ENCODE peak calls at places on chromosome X, in four cellular contexts. One of them, this sample, is unnamed.

GRCh38 chrX:75335127-75335458 is 61.2 kb downstream of the UPRT start:
- DNase-seq in dorsolateral prefrontal cortex: no peak
- DNase-seq in heart right ventricle: no peak
- DNase-seq in ascending aorta: no peak
- DNase-seq in this sample: peak

GRCh38 chrX:100995469-100995868 is 26.0 kb downstream of the ARL13A start:
- DNase-seq in heart right ventricle: no peak
- DNase-seq in ascending aorta: no peak
- DNase-seq in dorsolateral prefrontal cortex: peak
- DNase-seq in this sample: no peak

GRCh38 chrX:73877687-73878086 is 314.7 kb downstream of the CHIC1 start:
- DNase-seq in dorsolateral prefrontal cortex: no peak
- DNase-seq in heart right ventricle: no peak
- DNase-seq in ascending aorta: no peak
- DNase-seq in this sample: no peak

GRCh38 chrX:108307408-108308085 is 130.7 kb downstream of the COL4A6 start:
- DNase-seq in dorsolateral prefrontal cortex: no peak
- DNase-seq in heart right ventricle: peak
- DNase-seq in ascending aorta: no peak
- DNase-seq in this sample: no peak

GRCh38 chrX:120453985-120454384 is 15.1 kb downstream of the LAMP2 start:
- DNase-seq in ascending aorta: no peak
- DNase-seq in heart right ventricle: no peak
- DNase-seq in dorsolateral prefrontal cortex: no peak
- DNase-seq in this sample: no peak

GRCh38 chrX:49230500-49231232 is 2.5 kb downstream of the CACNA1F start:
- DNase-seq in ascending aorta: peak
- DNase-seq in dorsolateral prefrontal cortex: no peak
- DNase-seq in heart right ventricle: peak
- DNase-seq in this sample: peak

GRCh38 chrX:104315555-104315954 is 60.8 kb upstream of the ESX1 start:
- DNase-seq in dorsolateral prefrontal cortex: no peak
- DNase-seq in ascending aorta: no peak
- DNase-seq in heart right ventricle: no peak
- DNase-seq in this sample: no peak

GRCh38 chrX:19725545-19726102 is 161.8 kb downstream of the SH3KBP1 start:
- DNase-seq in dorsolateral prefrontal cortex: no peak
- DNase-seq in heart right ventricle: no peak
- DNase-seq in ascending aorta: no peak
- DNase-seq in this sample: no peak

GRCh38 chrX:38212246-38212645 is 8.4 kb downstream of the SRPX start:
- DNase-seq in heart right ventricle: no peak
- DNase-seq in dorsolateral prefrontal cortex: no peak
- DNase-seq in ascending aorta: no peak
- DNase-seq in this sample: no peak

GRCh38 chrX:39398215-39398972 is 597.1 kb downstream of the MID1IP1 start:
- DNase-seq in ascending aorta: no peak
- DNase-seq in heart right ventricle: no peak
- DNase-seq in dorsolateral prefrontal cortex: no peak
- DNase-seq in this sample: no peak

GRCh38 chrX:152600853-152601635 is 36.7 kb upstream of the GABRQ start:
- DNase-seq in ascending aorta: no peak
- DNase-seq in heart right ventricle: no peak
- DNase-seq in dorsolateral prefrontal cortex: peak
- DNase-seq in this sample: no peak

GRCh38 chrX:47483310-47484268 is 567 bp upstream of the ZNF41 start:
- DNase-seq in ascending aorta: no peak
- DNase-seq in heart right ventricle: peak
- DNase-seq in dorsolateral prefrontal cortex: no peak
- DNase-seq in this sample: no peak

GRCh38 chrX:64389489-64389888 is 5.8 kb downstream of the MTMR8 start:
- DNase-seq in heart right ventricle: no peak
- DNase-seq in ascending aorta: no peak
- DNase-seq in dorsolateral prefrontal cortex: no peak
- DNase-seq in this sample: no peak

GRCh38 chrX:120365320-120365719 is 3.4 kb downstream of the ATP1B4 start:
- DNase-seq in heart right ventricle: peak
- DNase-seq in dorsolateral prefrontal cortex: peak
- DNase-seq in ascending aorta: no peak
- DNase-seq in this sample: peak

GRCh38 chrX:115226929-115227328 is 7.0 kb downstream of the LRCH2 start:
- DNase-seq in heart right ventricle: no peak
- DNase-seq in dorsolateral prefrontal cortex: no peak
- DNase-seq in ascending aorta: no peak
- DNase-seq in this sample: no peak

GRCh38 chrX:72255445-72255844 is 16.6 kb upstream of the ERCC6L start:
- DNase-seq in dorsolateral prefrontal cortex: peak
- DNase-seq in ascending aorta: no peak
- DNase-seq in heart right ventricle: no peak
- DNase-seq in this sample: peak

GRCh38 chrX:68721546-68721945 is 74.1 kb downstream of the STARD8 start:
- DNase-seq in dorsolateral prefrontal cortex: no peak
- DNase-seq in ascending aorta: peak
- DNase-seq in heart right ventricle: no peak
- DNase-seq in this sample: no peak

GRCh38 chrX:48548871-48549270 is 9.4 kb downstream of the TBC1D25 start:
- DNase-seq in heart right ventricle: no peak
- DNase-seq in dorsolateral prefrontal cortex: no peak
- DNase-seq in ascending aorta: no peak
- DNase-seq in this sample: no peak

GRCh38 chrX:155216179-155216939 is at the start of gene VBP1:
- DNase-seq in heart right ventricle: peak
- DNase-seq in ascending aorta: peak
- DNase-seq in dorsolateral prefrontal cortex: peak
- DNase-seq in this sample: peak

GRCh38 chrX:11648705-11649519 is 16.8 kb downstream of the ARHGAP6 start:
- DNase-seq in dorsolateral prefrontal cortex: no peak
- DNase-seq in heart right ventricle: no peak
- DNase-seq in ascending aorta: no peak
- DNase-seq in this sample: no peak

GRCh38 chrX:140040397-140040796 is 75.1 kb upstream of the CXorf66 start:
- DNase-seq in ascending aorta: no peak
- DNase-seq in dorsolateral prefrontal cortex: no peak
- DNase-seq in heart right ventricle: no peak
- DNase-seq in this sample: no peak

GRCh38 chrX:139078761-139079160 is 367.2 kb upstream of the FGF13 start:
- DNase-seq in dorsolateral prefrontal cortex: no peak
- DNase-seq in ascending aorta: no peak
- DNase-seq in heart right ventricle: no peak
- DNase-seq in this sample: no peak

GRCh38 chrX:108177321-108177990 is 85.9 kb downstream of the ATG4A start:
- DNase-seq in ascending aorta: no peak
- DNase-seq in heart right ventricle: no peak
- DNase-seq in dorsolateral prefrontal cortex: no peak
- DNase-seq in this sample: no peak

GRCh38 chrX:31117195-31117594 is 45.4 kb upstream of the FTHL17 start:
- DNase-seq in dorsolateral prefrontal cortex: no peak
- DNase-seq in heart right ventricle: no peak
- DNase-seq in ascending aorta: no peak
- DNase-seq in this sample: no peak

GRCh38 chrX:44157858-44158257 is 184.7 kb upstream of the NDP start:
- DNase-seq in ascending aorta: no peak
- DNase-seq in dorsolateral prefrontal cortex: no peak
- DNase-seq in heart right ventricle: no peak
- DNase-seq in this sample: no peak

GRCh38 chrX:119041175-119041574 is 31.6 kb upstream of the CT47C1 start:
- DNase-seq in heart right ventricle: peak
- DNase-seq in ascending aorta: peak
- DNase-seq in dorsolateral prefrontal cortex: no peak
- DNase-seq in this sample: peak

GRCh38 chrX:53587795-53588194 is 98.7 kb downstream of the HUWE1 start:
- DNase-seq in dorsolateral prefrontal cortex: no peak
- DNase-seq in ascending aorta: no peak
- DNase-seq in heart right ventricle: no peak
- DNase-seq in this sample: no peak

GRCh38 chrX:41728125-41728524 is 4.1 kb downstream of the GPR82 start:
- DNase-seq in heart right ventricle: no peak
- DNase-seq in ascending aorta: no peak
- DNase-seq in dorsolateral prefrontal cortex: no peak
- DNase-seq in this sample: no peak

GRCh38 chrX:129653985-129654651 is 638 bp downstream of the APLN start:
- DNase-seq in ascending aorta: peak
- DNase-seq in dorsolateral prefrontal cortex: no peak
- DNase-seq in heart right ventricle: no peak
- DNase-seq in this sample: peak

GRCh38 chrX:99117011-99117410 is 1293.1 kb downstream of the PCDH19 start:
- DNase-seq in ascending aorta: no peak
- DNase-seq in dorsolateral prefrontal cortex: no peak
- DNase-seq in heart right ventricle: no peak
- DNase-seq in this sample: peak

GRCh38 chrX:40154229-40154852 is 56.6 kb upstream of the BCOR start:
- DNase-seq in ascending aorta: no peak
- DNase-seq in dorsolateral prefrontal cortex: peak
- DNase-seq in heart right ventricle: peak
- DNase-seq in this sample: peak

GRCh38 chrX:39752820-39753219 is 344.9 kb downstream of the BCOR start:
- DNase-seq in ascending aorta: no peak
- DNase-seq in heart right ventricle: no peak
- DNase-seq in dorsolateral prefrontal cortex: peak
- DNase-seq in this sample: no peak

GRCh38 chrX:153477039-153477438 is 6.7 kb upstream of the HAUS7 start:
- DNase-seq in heart right ventricle: peak
- DNase-seq in dorsolateral prefrontal cortex: no peak
- DNase-seq in ascending aorta: no peak
- DNase-seq in this sample: no peak

GRCh38 chrX:67568769-67569168 is 24.9 kb downstream of the AR start:
- DNase-seq in heart right ventricle: peak
- DNase-seq in ascending aorta: no peak
- DNase-seq in dorsolateral prefrontal cortex: no peak
- DNase-seq in this sample: no peak

GRCh38 chrX:37350034-37350365 is 836 bp downstream of the PRRG1 start:
- DNase-seq in heart right ventricle: no peak
- DNase-seq in dorsolateral prefrontal cortex: no peak
- DNase-seq in ascending aorta: no peak
- DNase-seq in this sample: no peak

GRCh38 chrX:74383611-74384010 is 37.7 kb upstream of the SLC16A2 start:
- DNase-seq in ascending aorta: no peak
- DNase-seq in heart right ventricle: peak
- DNase-seq in dorsolateral prefrontal cortex: peak
- DNase-seq in this sample: no peak

GRCh38 chrX:14872355-14872754 is 514 bp downstream of the FANCB start:
- DNase-seq in heart right ventricle: no peak
- DNase-seq in dorsolateral prefrontal cortex: no peak
- DNase-seq in ascending aorta: no peak
- DNase-seq in this sample: no peak
- H3K4me3 ChIP-seq in heart right ventricle: peak
- H3K4me3 ChIP-seq in dorsolateral prefrontal cortex: peak
- H3K4me3 ChIP-seq in ascending aorta: peak
- H3K4me3 ChIP-seq in this sample: no peak

GRCh38 chrX:71181558-71181909 is 36.9 kb downstream of the NLGN3 start:
- DNase-seq in heart right ventricle: peak
- DNase-seq in ascending aorta: no peak
- DNase-seq in dorsolateral prefrontal cortex: no peak
- DNase-seq in this sample: peak
- H3K27ac ChIP-seq in heart right ventricle: peak
- H3K27ac ChIP-seq in ascending aorta: peak
- H3K27ac ChIP-seq in dorsolateral prefrontal cortex: peak
- H3K27ac ChIP-seq in this sample: peak

GRCh38 chrX:2282490-2283090 is 218.2 kb downstream of the DHRSX start:
- DNase-seq in ascending aorta: no peak
- DNase-seq in heart right ventricle: no peak
- DNase-seq in dorsolateral prefrontal cortex: no peak
- DNase-seq in this sample: no peak

GRCh38 chrX:2286731-2287130 is 214.0 kb downstream of the DHRSX start:
- DNase-seq in heart right ventricle: no peak
- DNase-seq in ascending aorta: no peak
- DNase-seq in dorsolateral prefrontal cortex: no peak
- DNase-seq in this sample: no peak

GRCh38 chrX:2283111-2283847 is 217.5 kb downstream of the DHRSX start:
- DNase-seq in heart right ventricle: no peak
- DNase-seq in dorsolateral prefrontal cortex: no peak
- DNase-seq in ascending aorta: no peak
- DNase-seq in this sample: no peak

GRCh38 chrX:2284133-2284532 is 216.6 kb downstream of the DHRSX start:
- DNase-seq in dorsolateral prefrontal cortex: no peak
- DNase-seq in ascending aorta: no peak
- DNase-seq in heart right ventricle: no peak
- DNase-seq in this sample: no peak

GRCh38 chrX:2284601-2285000 is 216.2 kb downstream of the DHRSX start:
- DNase-seq in ascending aorta: no peak
- DNase-seq in dorsolateral prefrontal cortex: no peak
- DNase-seq in heart right ventricle: no peak
- DNase-seq in this sample: no peak
- TF ChIP-seq CTCF in ascending aorta: no peak
- TF ChIP-seq CTCF in dorsolateral prefrontal cortex: no peak
- TF ChIP-seq CTCF in heart right ventricle: peak
- TF ChIP-seq CTCF in this sample: no peak

DNA sequence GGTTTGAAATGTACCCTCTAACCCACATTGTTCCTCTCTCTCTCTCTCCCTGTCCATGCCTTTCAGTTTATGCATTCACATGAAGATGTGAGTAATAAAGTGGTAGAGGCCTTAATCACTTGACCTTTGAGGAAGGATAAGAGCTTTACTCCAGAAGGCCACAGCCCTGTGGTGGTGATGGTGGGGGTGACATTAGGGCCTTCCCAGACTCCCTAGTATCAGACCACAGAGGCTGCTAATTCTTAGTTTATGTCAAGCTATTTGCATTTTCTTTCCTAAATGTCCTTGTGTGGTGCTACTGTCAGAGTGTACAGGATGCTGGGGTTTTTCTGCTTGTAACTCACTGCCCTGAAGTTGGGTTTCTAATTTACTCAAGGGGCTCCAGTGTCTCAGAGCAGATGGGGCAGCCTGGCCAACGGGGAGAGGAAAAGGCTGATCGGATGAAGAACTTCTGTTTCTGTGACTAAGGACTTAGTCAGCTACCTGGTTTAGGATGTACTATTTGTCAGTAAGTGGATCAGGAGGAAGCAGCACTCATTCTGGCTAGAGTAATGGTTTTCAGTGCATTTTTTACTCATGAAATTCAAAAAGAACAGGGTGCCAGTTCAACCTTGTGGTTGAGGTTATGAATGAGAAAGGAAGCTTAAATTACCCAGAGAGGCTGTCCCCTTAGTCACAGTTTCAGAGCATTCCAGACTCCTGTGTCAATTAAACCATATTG is 509.6 kb upstream of the DIPK2B start:
- DNase-seq in dorsolateral prefrontal cortex: no peak
- DNase-seq in ascending aorta: no peak
- DNase-seq in heart right ventricle: no peak
- DNase-seq in this sample: no peak
- H3K4me3 ChIP-seq in dorsolateral prefrontal cortex: no peak
- H3K4me3 ChIP-seq in ascending aorta: no peak
- H3K4me3 ChIP-seq in heart right ventricle: no peak
- H3K4me3 ChIP-seq in this sample: no peak

This sample was measured in pancreas.